ENCODE peak calls at places on chromosome 17, in five cellular contexts. H is HL-60, U is AG09309, O is cardiac fibroblast, C is HEK293T. T is an unnamed sample.
A peak's percentile ranks its signal among the peaks of the same experiment; 100 is the strongest.

GRCh38 chr17:50603340-50603739 is 31.3 kb upstream of the ABCC3 start:
- DNase-seq in H (no peak), O (no peak), C (peak; percentile 63), U (no peak), T (no peak)

GRCh38 chr17:45404870-45405249 is 27.8 kb downstream of the ARHGAP27 start:
- DNase-seq in H (no peak), O (no peak), U (no peak), C (no peak), T (no peak)

GRCh38 chr17:7888184-7888920 is at the start of gene CHD3:
- DNase-seq in H (no peak), C (no peak), O (peak; percentile 32), U (no peak), T (no peak)

GRCh38 chr17:61587807-61588660 is 3.0 kb downstream of the NACA2 start:
- DNase-seq in O (no peak), H (no peak), C (no peak), U (no peak), T (no peak)

GRCh38 chr17:8220783-8221662 is 10.6 kb upstream of the AURKB start:
- DNase-seq in H (peak; percentile 77), U (peak; percentile 80), O (peak; percentile 96), C (peak; percentile 72), T (peak; percentile 86)

GRCh38 chr17:74833501-74834361 is 26.0 kb downstream of the GRIN2C start:
- DNase-seq in C (no peak), U (no peak), O (peak; percentile 33), H (peak; percentile 80), T (peak; percentile 13)

GRCh38 chr17:82528484-82529265 is 9.1 kb downstream of the FOXK2 start:
- DNase-seq in U (no peak), C (no peak), O (no peak), H (peak; percentile 47), T (no peak)

GRCh38 chr17:34259151-34259550 is 4.1 kb downstream of the CCL2 start:
- DNase-seq in U (no peak), C (no peak), O (peak; percentile 69), H (no peak), T (peak; percentile 42)